ENCODE peak calls at places on chromosome 11, in six cellular contexts. D, V, E, L, C and K are unnamed samples.

GRCh38 chr11:90134420-90135003 is at the start of gene NAALAD2:
- DNase-seq in D (no peak), V (no peak), E (peak), L (no peak), C (peak), K (peak)

GRCh38 chr11:110362916-110363574 is 66.6 kb upstream of the RDX start:
- DNase-seq in D (no peak), V (no peak), E (peak), L (no peak), C (no peak), K (no peak)

GRCh38 chr11:13983081-13983751 is 20.7 kb downstream of the SPON1 start:
- DNase-seq in D (no peak), V (no peak), E (no peak), L (no peak), C (no peak), K (peak)

GRCh38 chr11:2533642-2534115 is 88.9 kb downstream of the KCNQ1 start:
- DNase-seq in D (peak), V (peak), E (peak), L (peak), C (peak), K (peak)

GRCh38 chr11:64086263-64086938 is 50.7 kb downstream of the FLRT1 start:
- DNase-seq in D (peak), V (no peak), E (no peak), L (no peak), C (peak), K (peak)

GRCh38 chr11:105609832-105610781 is at the start of gene GRIA4:
- DNase-seq in D (no peak), V (no peak), E (no peak), L (no peak), C (peak), K (peak)

GRCh38 chr11:131681875-131682274 is 311.5 kb downstream of the NTM start:
- DNase-seq in D (no peak), V (no peak), E (no peak), L (no peak), C (no peak), K (no peak)

GRCh38 chr11:13997881-13998280 is 35.4 kb downstream of the SPON1 start:
- DNase-seq in D (no peak), V (no peak), E (no peak), L (no peak), C (no peak), K (no peak)

GRCh38 chr11:132620423-132620822 is 911.9 kb downstream of the OPCML start:
- DNase-seq in D (no peak), V (no peak), E (no peak), L (no peak), C (no peak), K (no peak)

GRCh38 chr11:69899957-69900821 is 81.0 kb upstream of the FGF3 start:
- DNase-seq in D (no peak), V (no peak), E (peak), L (no peak), C (no peak), K (no peak)

GRCh38 chr11:1824221-1825038 is 10.4 kb upstream of the SYT8 start:
- DNase-seq in D (no peak), V (no peak), E (no peak), L (no peak), C (no peak), K (no peak)

GRCh38 chr11:42521994-42522393 is 789.8 kb upstream of the API5 start:
- DNase-seq in D (no peak), V (no peak), E (no peak), L (no peak), C (no peak), K (no peak)

GRCh38 chr11:38950882-38951281 is 2352.8 kb upstream of the RAG2 start:
- DNase-seq in D (no peak), V (no peak), E (no peak), L (no peak), C (no peak), K (no peak)

GRCh38 chr11:38089728-38090127 is 1491.7 kb upstream of the RAG2 start:
- DNase-seq in D (no peak), V (no peak), E (peak), L (peak), C (no peak), K (no peak)

GRCh38 chr11:17638311-17638710 is 81.1 kb upstream of the MYOD1 start:
- DNase-seq in D (no peak), V (no peak), E (no peak), L (no peak), C (no peak), K (no peak)

GRCh38 chr11:15406952-15407351 is 292.2 kb downstream of the INSC start:
- DNase-seq in D (no peak), V (no peak), E (no peak), L (no peak), C (no peak), K (no peak)

GRCh38 chr11:134560066-134560465 is 148.0 kb upstream of the B3GAT1 start:
- DNase-seq in D (no peak), V (no peak), E (no peak), L (no peak), C (no peak), K (no peak)

GRCh38 chr11:86151188-86152005 is 82.5 kb upstream of the PICALM start:
- DNase-seq in D (no peak), V (no peak), E (peak), L (no peak), C (no peak), K (peak)

GRCh38 chr11:64804346-64805210 is 1.6 kb upstream of the MAP4K2 start:
- DNase-seq in D (no peak), V (no peak), E (no peak), L (no peak), C (no peak), K (no peak)

GRCh38 chr11:45182902-45183301 is 36.5 kb downstream of the PRDM11 start:
- DNase-seq in D (no peak), V (no peak), E (peak), L (no peak), C (no peak), K (peak)

GRCh38 chr11:48307760-48308386 is 1.9 kb downstream of the OR4S1 start:
- DNase-seq in D (peak), V (peak), E (peak), L (no peak), C (peak), K (no peak)

GRCh38 chr11:63813563-63814382 is 517 bp downstream of the SPINDOC start:
- DNase-seq in D (no peak), V (no peak), E (peak), L (no peak), C (peak), K (peak)

GRCh38 chr11:129992161-129992944 is 10.3 kb downstream of the PRDM10 start:
- DNase-seq in D (peak), V (no peak), E (peak), L (no peak), C (no peak), K (no peak)

GRCh38 chr11:130103296-130103814 is 33.7 kb downstream of the APLP2 start:
- DNase-seq in D (peak), V (peak), E (no peak), L (no peak), C (no peak), K (no peak)

DNA sequence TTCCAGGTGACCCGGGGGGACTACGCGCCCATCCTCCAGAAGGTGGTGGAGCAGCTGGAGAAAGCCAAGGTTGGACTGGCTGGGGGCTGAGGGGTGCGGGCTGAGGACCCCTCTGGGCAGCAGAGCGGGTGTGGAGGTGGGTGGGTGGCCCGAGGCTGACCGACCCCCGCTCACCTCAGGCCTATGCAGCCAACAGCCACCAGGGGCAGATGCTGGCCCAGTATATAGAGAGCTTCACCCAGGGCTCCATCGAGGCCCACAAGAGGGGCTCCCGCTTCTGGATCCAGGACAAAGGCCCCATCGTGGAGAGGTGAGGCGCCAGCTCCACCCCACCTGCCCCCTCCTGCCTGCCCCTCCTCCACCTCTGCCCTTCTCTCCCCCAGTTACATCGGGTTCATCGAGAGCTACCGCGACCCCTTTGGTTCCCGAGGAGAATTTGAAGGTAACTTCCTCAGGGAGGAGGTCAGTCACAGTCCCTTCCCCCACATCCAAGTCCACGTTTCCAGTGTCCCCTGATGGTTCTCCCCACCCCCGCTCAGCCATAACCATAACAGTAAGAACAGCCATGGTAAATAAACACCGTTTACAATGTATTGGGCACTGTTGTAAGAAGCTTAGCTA is 11.2 kb downstream of the DPP3 start:
- DNase-seq in D (no peak), V (no peak), E (no peak), L (no peak), C (no peak), K (no peak)
- TF ChIP-seq CTCF in D (peak), V (peak), E (peak), L (peak), C (no peak), K (no peak)

DNA sequence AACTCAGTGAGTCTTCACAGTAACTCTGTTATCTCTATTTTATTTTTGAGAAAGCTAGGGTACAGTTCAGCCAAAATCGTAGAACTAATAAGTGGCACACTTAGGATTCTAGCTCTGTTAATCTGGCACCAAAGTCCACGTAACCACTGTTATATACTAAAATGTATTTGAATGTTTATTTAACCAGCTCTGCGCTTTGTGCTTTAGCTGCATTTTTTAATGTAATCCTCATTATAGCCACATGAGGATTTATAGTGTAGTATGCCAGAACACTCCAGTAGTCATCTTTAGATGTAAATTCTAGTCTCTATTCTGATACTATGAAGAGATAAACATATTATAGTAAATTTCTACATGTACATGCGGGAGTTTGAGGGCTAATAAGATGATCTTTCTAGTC is 36.8 kb downstream of the YAP1 start:
- DNase-seq in D (no peak), V (no peak), E (no peak), L (no peak), C (no peak), K (no peak)
- TF ChIP-seq CTCF in D (no peak), V (no peak), E (no peak), L (no peak), C (no peak), K (no peak)

GRCh38 chr11:9266132-9266736 is 1.1 kb upstream of the DENND5A start:
- DNase-seq in D (no peak), V (no peak), E (no peak), L (no peak), C (no peak), K (no peak)

GRCh38 chr11:9263840-9264380 is 1.2 kb downstream of the DENND5A start:
- DNase-seq in D (no peak), V (no peak), E (no peak), L (no peak), C (no peak), K (no peak)

GRCh38 chr11:9264381-9265210 is 554 bp downstream of the DENND5A start:
- DNase-seq in D (no peak), V (peak), E (peak), L (no peak), C (peak), K (peak)

GRCh38 chr11:9265211-9266131 is at the start of gene DENND5A:
- DNase-seq in D (peak), V (peak), E (peak), L (peak), C (peak), K (peak)

DNA sequence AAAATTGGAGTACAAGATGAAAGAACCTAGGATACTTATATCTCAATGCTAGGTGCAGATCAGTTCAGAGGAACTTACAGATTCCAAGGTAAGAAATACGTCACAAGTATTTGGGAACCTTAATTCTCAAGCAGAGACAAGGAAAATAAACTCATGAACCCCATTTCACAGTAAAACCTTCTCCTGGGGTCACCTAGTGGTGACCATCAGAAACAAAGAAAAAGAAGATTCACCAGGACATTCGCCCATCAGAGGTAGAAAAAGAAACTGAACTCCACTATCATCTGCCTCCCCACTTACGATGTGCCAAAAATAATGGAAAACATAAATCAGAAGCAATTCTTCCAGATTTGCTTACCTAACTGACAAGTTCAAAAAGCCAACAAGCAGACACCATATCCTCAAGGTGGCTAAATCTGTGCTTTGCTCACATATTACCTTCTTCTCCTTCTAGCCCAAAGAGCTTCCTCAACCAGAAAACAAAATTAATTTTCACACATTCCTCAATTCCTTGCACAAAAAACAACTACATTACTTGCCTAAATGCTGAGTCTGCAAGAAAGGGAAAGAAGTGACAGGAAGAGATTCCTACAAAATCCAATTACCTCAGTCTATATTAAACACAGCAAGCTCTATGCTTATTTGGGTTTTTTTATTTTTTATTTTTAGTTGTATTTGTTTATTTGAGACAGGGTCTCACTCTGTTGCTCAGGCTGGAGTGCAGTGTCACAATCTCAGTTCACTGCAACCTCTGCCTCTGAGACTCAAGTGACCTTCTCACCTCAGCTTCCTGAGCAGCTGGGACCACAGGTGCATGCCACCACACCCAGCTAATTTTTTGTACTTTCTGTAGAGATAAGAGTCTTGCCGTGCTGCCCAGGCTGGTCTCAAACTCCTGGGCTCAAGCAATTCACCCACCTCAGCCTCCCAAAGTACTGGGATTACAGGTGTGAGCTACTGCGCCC is 4.7 kb downstream of the DENND5A start:
- DNase-seq in D (no peak), V (no peak), E (no peak), L (no peak), C (no peak), K (no peak)
- TF ChIP-seq CTCF in D (peak), V (peak), E (no peak), L (no peak), C (peak), K (peak)

GRCh38 chr11:78417888-78418583 is 416 bp upstream of the GAB2 start:
- DNase-seq in D (no peak), V (no peak), E (peak), L (no peak), C (peak), K (peak)
- TF ChIP-seq CTCF in D (no peak), V (no peak), E (no peak), L (no peak), C (no peak), K (peak)

GRCh38 chr11:9990221-9990973 is 303.6 kb downstream of the SBF2 start:
- DNase-seq in D (no peak), V (no peak), E (no peak), L (no peak), C (no peak), K (no peak)
- TF ChIP-seq CTCF in D (no peak), V (no peak), E (no peak), L (no peak), C (peak), K (peak)

GRCh38 chr11:43943931-43944751 is 1.7 kb downstream of the C11orf96 start:
- DNase-seq in D (no peak), V (no peak), E (peak), L (no peak), C (no peak), K (peak)

GRCh38 chr11:43944761-43945311 is 2.4 kb downstream of the C11orf96 start:
- DNase-seq in D (no peak), V (no peak), E (peak), L (no peak), C (peak), K (peak)

GRCh38 chr11:43948341-43949185 is 6.1 kb downstream of the C11orf96 start:
- DNase-seq in D (no peak), V (no peak), E (no peak), L (no peak), C (no peak), K (no peak)

GRCh38 chr11:43947815-43948214 is 5.4 kb downstream of the C11orf96 start:
- DNase-seq in D (no peak), V (no peak), E (no peak), L (no peak), C (no peak), K (peak)

GRCh38 chr11:43947003-43947500 is 4.6 kb downstream of the C11orf96 start:
- DNase-seq in D (no peak), V (no peak), E (no peak), L (no peak), C (no peak), K (peak)
- TF ChIP-seq CTCF in D (peak), V (peak), E (no peak), L (peak), C (peak), K (peak)